ENCODE peak calls at places on chromosomes 11 and 22, in four cellular contexts. C is GM12878, U is K562, J is HepG2. N is an unnamed sample.

GRCh38 chr11:68542617-68543016 is 82.1 kb downstream of the PPP6R3 start:
- DNase-seq in U (no peak), J (no peak), C (no peak), N (no peak)

GRCh38 chr11:62860835-62861563 is 19.7 kb upstream of the SLC3A2 start:
- DNase-seq in J (no peak), U (no peak), C (no peak), N (no peak)

GRCh38 chr11:20448838-20449237 is 61.3 kb downstream of the PRMT3 start:
- DNase-seq in U (no peak), J (no peak), C (no peak), N (no peak)

GRCh38 chr22:23401111-23401909 is 178.8 kb downstream of the IGLL1 start:
- DNase-seq in U (no peak), C (no peak), J (no peak), N (no peak)

GRCh38 chr11:123245567-123245966 is 50.5 kb upstream of the CLMP start:
- DNase-seq in J (no peak), C (no peak), U (no peak), N (no peak)

GRCh38 chr11:33452806-33453205 is 195.6 kb downstream of the HIPK3 start:
- DNase-seq in C (no peak), J (no peak), U (no peak), N (no peak)

GRCh38 chr11:36510567-36511020 is 522 bp upstream of the TRAF6 start:
- DNase-seq in C (no peak), J (no peak), U (no peak), N (no peak)

GRCh38 chr11:77082838-77083552 is 16.2 kb downstream of the CAPN5 start:
- DNase-seq in J (no peak), C (no peak), U (no peak), N (no peak)

GRCh38 chr11:114185436-114185835 is 110.8 kb upstream of the NNMT start:
- DNase-seq in J (no peak), U (no peak), C (no peak), N (no peak)

GRCh38 chr22:27796829-27797792 is 4.4 kb downstream of the MN1 start:
- DNase-seq in J (no peak), U (no peak), C (no peak), N (no peak)

GRCh38 chr11:106304274-106304673 is 226.8 kb downstream of the AASDHPPT start:
- DNase-seq in J (no peak), C (no peak), U (no peak), N (no peak)

GRCh38 chr11:74171630-74172465 is 759 bp downstream of the PPME1 start:
- DNase-seq in J (no peak), C (no peak), U (no peak), N (no peak)

GRCh38 chr22:46036558-46037408 is 59.8 kb upstream of the WNT7B start:
- DNase-seq in J (peak), C (no peak), U (peak), N (peak)

GRCh38 chr11:38446336-38446735 is 1848.3 kb upstream of the RAG2 start:
- DNase-seq in U (no peak), C (no peak), J (no peak), N (no peak)
- TF ChIP-seq TARDBP in U (no peak), C (no peak), J (no peak), N (no peak)

DNA sequence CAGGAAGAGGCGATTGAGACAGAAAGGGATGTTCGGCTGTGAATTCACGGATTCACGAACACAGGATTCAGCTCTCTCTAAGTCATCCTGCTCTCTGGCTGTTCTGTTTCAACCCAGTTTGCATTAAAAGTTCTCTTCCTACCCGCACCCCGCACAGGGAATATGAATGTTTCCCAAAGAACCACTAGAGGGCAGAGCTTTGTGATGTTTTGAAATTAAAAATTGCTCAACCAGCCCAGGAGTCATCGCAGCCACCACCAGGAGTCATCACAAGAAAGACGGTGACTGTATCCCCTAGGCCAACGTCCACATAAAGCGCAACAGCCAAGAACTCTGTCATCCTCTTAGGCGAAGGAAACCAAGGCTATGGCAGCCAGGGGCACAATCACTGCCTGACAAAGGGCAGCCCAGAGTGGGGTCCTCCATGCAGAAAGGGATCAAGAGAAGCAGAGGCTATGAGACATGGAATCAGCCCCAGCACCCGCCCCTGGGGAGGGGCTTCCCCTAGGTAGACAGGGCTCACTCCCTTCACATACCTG is 122.4 kb downstream of the WT1 start:
- DNase-seq in U (peak), C (no peak), J (peak), N (peak)
- TF ChIP-seq TARDBP in U (no peak), C (no peak), J (no peak), N (no peak)

DNA sequence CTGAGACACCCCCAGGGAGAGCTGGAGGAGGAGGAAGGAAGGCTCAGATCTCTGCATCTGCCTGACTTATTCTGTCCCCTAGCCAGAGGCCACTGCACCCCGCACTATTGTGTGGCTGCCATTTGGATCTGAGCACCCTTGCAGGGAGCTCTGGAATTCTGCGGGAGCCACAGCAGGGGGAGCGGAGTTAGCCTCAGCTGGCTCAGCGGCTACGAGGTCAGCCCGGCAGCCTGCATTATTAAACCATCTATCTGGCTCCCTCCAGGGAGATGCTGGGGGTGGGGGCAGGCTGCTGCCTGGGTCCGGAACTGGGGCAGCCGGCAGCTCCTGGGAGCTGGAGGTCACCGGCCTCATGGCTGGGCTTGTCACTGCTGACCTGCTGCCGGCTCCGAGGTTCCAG is 6.5 kb upstream of the ELFN2 start:
- DNase-seq in C (no peak), J (no peak), U (no peak), N (no peak)
- TF ChIP-seq TARDBP in C (no peak), J (no peak), U (no peak), N (no peak)

DNA sequence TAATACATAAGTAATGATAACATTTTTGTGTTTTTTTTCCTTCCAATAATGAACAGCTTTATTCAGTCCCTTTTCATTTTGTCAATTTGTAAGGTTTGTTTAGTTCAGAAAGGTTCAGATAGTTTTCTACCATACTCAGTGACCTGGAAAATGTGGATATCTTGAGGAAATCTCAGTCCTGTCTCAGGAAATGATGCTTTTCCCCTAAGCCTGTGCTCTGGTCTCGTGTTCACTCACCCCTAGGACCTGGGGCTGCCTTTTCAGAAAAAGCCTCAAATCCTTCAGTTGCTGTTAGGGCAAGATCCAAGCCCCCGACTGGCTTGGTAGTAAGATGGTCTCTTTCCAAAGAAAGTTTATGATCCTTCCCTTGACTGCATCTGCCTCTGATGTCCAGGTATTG is 21.8 kb downstream of the MS4A6A start:
- DNase-seq in C (no peak), J (no peak), U (no peak), N (no peak)
- TF ChIP-seq TARDBP in C (no peak), J (no peak), U (no peak), N (no peak)

N was measured in HEK293T.